ENCODE peak calls at places on chromosomes 6 and 20, in five cellular contexts. Z, A, I, W and U are unnamed samples.

GRCh38 chr20:59307270-59307669 is 6.9 kb downstream of the EDN3 start:
- DNase-seq in A (no peak), Z (no peak), W (peak), I (no peak), U (no peak)

GRCh38 chr6:23478324-23478723 is 647.7 kb upstream of the NRSN1 start:
- DNase-seq in I (no peak), A (no peak), Z (no peak), W (no peak), U (no peak)

GRCh38 chr6:53765270-53765669 is 29.5 kb upstream of the LRRC1 start:
- DNase-seq in Z (no peak), A (peak), W (no peak), I (no peak), U (no peak)

GRCh38 chr6:167485186-167485978 is 160.5 kb downstream of the TTLL2 start:
- DNase-seq in I (no peak), W (no peak), A (peak), Z (no peak), U (no peak)

GRCh38 chr6:75934643-75935472 is 137.6 kb downstream of the IMPG1 start:
- DNase-seq in I (no peak), A (peak), Z (no peak), W (peak), U (peak)

GRCh38 chr20:49768204-49769124 is 44.2 kb upstream of the SLC9A8 start:
- DNase-seq in A (peak), W (peak), I (peak), Z (no peak), U (peak)

GRCh38 chr6:167046861-167047495 is 47.8 kb downstream of the CEP43 start:
- DNase-seq in I (no peak), Z (no peak), W (no peak), A (no peak), U (no peak)

GRCh38 chr20:59363094-59363493 is 62.7 kb downstream of the EDN3 start:
- DNase-seq in Z (no peak), W (no peak), I (no peak), A (no peak), U (no peak)

GRCh38 chr6:93621400-93621799 is 202.0 kb upstream of the EPHA7 start:
- DNase-seq in Z (no peak), A (no peak), W (no peak), I (no peak), U (no peak)

GRCh38 chr6:57265755-57266221 is 43.7 kb upstream of the RAB23 start:
- DNase-seq in Z (no peak), A (peak), W (no peak), I (no peak), U (peak)

GRCh38 chr6:4136354-4136831 is 1.0 kb upstream of the ECI2 start:
- DNase-seq in W (no peak), I (no peak), A (no peak), Z (no peak), U (no peak)

GRCh38 chr6:48080227-48081009 is 30.6 kb downstream of the PTCHD4 start:
- DNase-seq in A (peak), Z (no peak), I (no peak), W (no peak), U (peak)

GRCh38 chr6:100065348-100065747 is 71.3 kb upstream of the MCHR2 start:
- DNase-seq in Z (no peak), W (no peak), I (no peak), A (no peak), U (no peak)

GRCh38 chr6:13586936-13587542 is 12.6 kb downstream of the SIRT5 start:
- DNase-seq in A (no peak), I (no peak), W (no peak), Z (no peak), U (no peak)

GRCh38 chr6:69090132-69090531 is 455.1 kb downstream of the ADGRB3 start:
- DNase-seq in I (no peak), A (peak), W (no peak), Z (no peak), U (peak)

GRCh38 chr20:63734111-63734945 is 2.1 kb upstream of the LIME1 start:
- DNase-seq in Z (no peak), W (no peak), A (no peak), I (no peak), U (no peak)
- H3K4me3 ChIP-seq in Z (no peak), W (no peak), A (no peak), I (no peak), U (no peak)

DNA sequence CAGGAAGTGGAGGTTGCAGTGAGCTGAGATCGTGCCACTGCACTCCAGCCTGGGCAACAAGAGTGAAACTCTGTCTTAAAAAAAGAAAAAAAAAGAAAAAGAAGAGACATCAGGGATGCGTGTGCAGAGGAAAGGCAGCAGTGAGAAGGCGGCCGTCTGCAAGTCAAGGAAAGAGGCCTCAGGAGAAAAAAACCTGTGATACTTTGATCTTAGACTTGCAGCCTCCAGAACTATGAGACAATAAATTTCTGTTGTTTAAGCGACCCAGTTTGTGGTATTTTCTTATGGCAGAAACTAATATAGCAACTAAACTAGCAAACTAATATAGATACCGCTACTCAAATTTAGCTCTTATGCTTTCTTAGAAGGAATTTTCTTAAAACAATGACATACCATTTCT is 36.1 kb downstream of the FGD2 start:
- DNase-seq in I (no peak), A (no peak), W (no peak), Z (no peak), U (no peak)
- TF ChIP-seq CTCF in I (no peak), A (no peak), W (no peak), Z (no peak), U (no peak)

DNA sequence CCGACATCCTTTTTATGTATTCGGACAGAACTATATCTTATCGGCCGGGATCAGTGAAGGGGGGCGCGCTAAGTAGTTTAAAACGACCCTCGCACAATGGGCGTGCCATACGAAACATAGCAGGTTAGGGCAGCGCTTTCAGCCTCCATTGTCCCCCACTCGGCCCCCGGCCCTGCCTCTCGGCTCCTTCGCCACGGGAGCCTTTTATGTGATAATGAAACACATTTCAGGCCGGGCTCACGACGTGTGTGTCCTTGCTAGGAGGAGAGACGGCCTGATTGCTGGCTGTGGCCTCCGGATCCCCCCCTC is 5.3 kb downstream of the FOXA2 start:
- DNase-seq in A (no peak), I (no peak), Z (no peak), W (no peak), U (no peak)
- H3K4me3 ChIP-seq in A (no peak), I (peak), Z (no peak), W (peak), U (peak)

GRCh38 chr20:3710027-3710426 is 2.4 kb downstream of the SIGLEC1 start:
- DNase-seq in A (no peak), W (no peak), I (peak), Z (no peak), U (no peak)
- TF ChIP-seq CTCF in A (no peak), W (no peak), I (no peak), Z (no peak), U (no peak)

GRCh38 chr20:45629496-45630100 is at the start of gene WFDC10A:
- DNase-seq in I (peak), Z (no peak), W (peak), A (peak), U (peak)
- H3K4me3 ChIP-seq in I (no peak), Z (no peak), W (no peak), A (no peak), U (no peak)

DNA sequence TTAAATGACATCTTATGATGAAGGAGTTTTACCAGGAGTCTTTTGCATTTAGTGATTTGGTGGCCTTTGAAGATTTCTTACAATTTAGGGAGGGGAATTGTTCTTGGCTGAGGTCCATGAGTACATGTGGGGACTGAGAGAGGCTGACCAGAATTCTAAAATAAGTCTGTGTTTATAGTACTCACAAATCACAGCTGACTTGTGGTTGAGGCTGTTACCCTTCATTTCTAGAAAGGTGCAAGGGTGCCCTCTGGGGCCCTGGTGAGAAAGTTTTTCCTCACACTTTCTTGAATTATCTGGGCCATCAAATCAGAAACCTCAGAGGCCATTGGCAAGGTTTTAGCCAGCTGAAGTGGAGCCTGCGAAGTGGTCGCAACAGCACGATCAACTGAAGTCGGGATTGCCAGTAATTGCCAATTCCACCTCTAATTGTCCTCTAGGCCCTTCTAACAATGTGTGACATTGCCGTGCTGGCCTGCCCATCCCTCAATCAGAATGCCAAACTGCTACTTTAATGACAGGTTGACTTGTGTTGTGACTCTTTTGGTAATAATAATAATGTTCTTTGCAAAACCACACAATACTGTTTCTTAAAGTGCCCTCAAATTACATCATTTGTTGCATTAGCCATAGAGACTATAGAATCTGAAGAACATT is 221.6 kb downstream of the OGFRL1 start:
- DNase-seq in I (no peak), W (peak), Z (no peak), A (peak), U (peak)
- TF ChIP-seq CTCF in I (peak), W (no peak), Z (no peak), A (peak), U (peak)

GRCh38 chr6:159042824-159043181 is 2.0 kb downstream of the TAGAP start:
- DNase-seq in I (no peak), A (no peak), W (no peak), Z (no peak), U (no peak)
- H3K4me3 ChIP-seq in I (peak), A (no peak), W (peak), Z (peak), U (no peak)